ENCODE peak calls at places on chromosomes 7 and 10, in six cellular contexts. One of them, this sample, is unnamed.

GRCh38 chr10:131874991-131875451 is 25.8 kb upstream of the PPP2R2D start:
- DNase-seq in activated CD8-positive, alpha-beta memory T cell treated with anti-CD3 and anti-CD28 coated beads, Interleukin-2, amount 10 ng/mL, durations not matched to agents 7 days and 5 days: peak
- DNase-seq in stimulated activated CD4-positive, alpha-beta T cell treated with anti-CD3 and anti-CD28 coated beads, Interleukin-4, amount 100 ng/mL, for 4 hours: peak
- DNase-seq in glomerular endothelial cell: peak
- DNase-seq in AG04450: peak
- DNase-seq in activated T-cell treated with anti-CD3 and anti-CD28 coated beads, Interleukin-2, amount 50 U/mL, for 1 hour: peak
- DNase-seq in this sample: no peak

GRCh38 chr10:6388261-6388893 is 185.6 kb downstream of the PFKFB3 start:
- DNase-seq in activated CD8-positive, alpha-beta memory T cell treated with anti-CD3 and anti-CD28 coated beads, Interleukin-2, amount 10 ng/mL, durations not matched to agents 7 days and 5 days: peak
- DNase-seq in stimulated activated CD4-positive, alpha-beta T cell treated with anti-CD3 and anti-CD28 coated beads, Interleukin-4, amount 100 ng/mL, for 4 hours: no peak
- DNase-seq in glomerular endothelial cell: no peak
- DNase-seq in AG04450: no peak
- DNase-seq in activated T-cell treated with anti-CD3 and anti-CD28 coated beads, Interleukin-2, amount 50 U/mL, for 1 hour: no peak
- DNase-seq in this sample: no peak

GRCh38 chr7:1523838-1524237 is 6.7 kb upstream of the MAFK start:
- DNase-seq in activated CD8-positive, alpha-beta memory T cell treated with anti-CD3 and anti-CD28 coated beads, Interleukin-2, amount 10 ng/mL, durations not matched to agents 7 days and 5 days: no peak
- DNase-seq in stimulated activated CD4-positive, alpha-beta T cell treated with anti-CD3 and anti-CD28 coated beads, Interleukin-4, amount 100 ng/mL, for 4 hours: no peak
- DNase-seq in glomerular endothelial cell: no peak
- DNase-seq in AG04450: no peak
- DNase-seq in activated T-cell treated with anti-CD3 and anti-CD28 coated beads, Interleukin-2, amount 50 U/mL, for 1 hour: no peak
- DNase-seq in this sample: no peak

GRCh38 chr7:144026203-144026883 is 22.4 kb upstream of the OR2A5 start:
- DNase-seq in activated CD8-positive, alpha-beta memory T cell treated with anti-CD3 and anti-CD28 coated beads, Interleukin-2, amount 10 ng/mL, durations not matched to agents 7 days and 5 days: no peak
- DNase-seq in stimulated activated CD4-positive, alpha-beta T cell treated with anti-CD3 and anti-CD28 coated beads, Interleukin-4, amount 100 ng/mL, for 4 hours: no peak
- DNase-seq in glomerular endothelial cell: no peak
- DNase-seq in AG04450: no peak
- DNase-seq in activated T-cell treated with anti-CD3 and anti-CD28 coated beads, Interleukin-2, amount 50 U/mL, for 1 hour: no peak
- DNase-seq in this sample: no peak

GRCh38 chr7:70698219-70698832 is 433.6 kb upstream of the GALNT17 start:
- DNase-seq in activated CD8-positive, alpha-beta memory T cell treated with anti-CD3 and anti-CD28 coated beads, Interleukin-2, amount 10 ng/mL, durations not matched to agents 7 days and 5 days: no peak
- DNase-seq in stimulated activated CD4-positive, alpha-beta T cell treated with anti-CD3 and anti-CD28 coated beads, Interleukin-4, amount 100 ng/mL, for 4 hours: no peak
- DNase-seq in glomerular endothelial cell: peak
- DNase-seq in AG04450: no peak
- DNase-seq in activated T-cell treated with anti-CD3 and anti-CD28 coated beads, Interleukin-2, amount 50 U/mL, for 1 hour: no peak
- DNase-seq in this sample: no peak

GRCh38 chr10:50993817-50994251 is 80.5 kb upstream of the PRKG1 start:
- DNase-seq in activated CD8-positive, alpha-beta memory T cell treated with anti-CD3 and anti-CD28 coated beads, Interleukin-2, amount 10 ng/mL, durations not matched to agents 7 days and 5 days: no peak
- DNase-seq in stimulated activated CD4-positive, alpha-beta T cell treated with anti-CD3 and anti-CD28 coated beads, Interleukin-4, amount 100 ng/mL, for 4 hours: no peak
- DNase-seq in glomerular endothelial cell: no peak
- DNase-seq in AG04450: peak
- DNase-seq in activated T-cell treated with anti-CD3 and anti-CD28 coated beads, Interleukin-2, amount 50 U/mL, for 1 hour: no peak
- DNase-seq in this sample: no peak

GRCh38 chr7:42272793-42273665 is 36.0 kb upstream of the GLI3 start:
- DNase-seq in activated CD8-positive, alpha-beta memory T cell treated with anti-CD3 and anti-CD28 coated beads, Interleukin-2, amount 10 ng/mL, durations not matched to agents 7 days and 5 days: no peak
- DNase-seq in stimulated activated CD4-positive, alpha-beta T cell treated with anti-CD3 and anti-CD28 coated beads, Interleukin-4, amount 100 ng/mL, for 4 hours: no peak
- DNase-seq in glomerular endothelial cell: no peak
- DNase-seq in AG04450: no peak
- DNase-seq in activated T-cell treated with anti-CD3 and anti-CD28 coated beads, Interleukin-2, amount 50 U/mL, for 1 hour: no peak
- DNase-seq in this sample: no peak

GRCh38 chr10:103145860-103146466 is 47.1 kb downstream of the NT5C2 start:
- DNase-seq in activated CD8-positive, alpha-beta memory T cell treated with anti-CD3 and anti-CD28 coated beads, Interleukin-2, amount 10 ng/mL, durations not matched to agents 7 days and 5 days: no peak
- DNase-seq in stimulated activated CD4-positive, alpha-beta T cell treated with anti-CD3 and anti-CD28 coated beads, Interleukin-4, amount 100 ng/mL, for 4 hours: no peak
- DNase-seq in glomerular endothelial cell: peak
- DNase-seq in AG04450: peak
- DNase-seq in activated T-cell treated with anti-CD3 and anti-CD28 coated beads, Interleukin-2, amount 50 U/mL, for 1 hour: no peak
- DNase-seq in this sample: peak

GRCh38 chr7:100166966-100167911 is 1.2 kb downstream of the GAL3ST4 start:
- DNase-seq in activated CD8-positive, alpha-beta memory T cell treated with anti-CD3 and anti-CD28 coated beads, Interleukin-2, amount 10 ng/mL, durations not matched to agents 7 days and 5 days: no peak
- DNase-seq in stimulated activated CD4-positive, alpha-beta T cell treated with anti-CD3 and anti-CD28 coated beads, Interleukin-4, amount 100 ng/mL, for 4 hours: no peak
- DNase-seq in glomerular endothelial cell: no peak
- DNase-seq in AG04450: no peak
- DNase-seq in activated T-cell treated with anti-CD3 and anti-CD28 coated beads, Interleukin-2, amount 50 U/mL, for 1 hour: no peak
- DNase-seq in this sample: no peak

GRCh38 chr7:112646787-112647186 is 143.4 kb downstream of the TMEM168 start:
- DNase-seq in activated CD8-positive, alpha-beta memory T cell treated with anti-CD3 and anti-CD28 coated beads, Interleukin-2, amount 10 ng/mL, durations not matched to agents 7 days and 5 days: no peak
- DNase-seq in stimulated activated CD4-positive, alpha-beta T cell treated with anti-CD3 and anti-CD28 coated beads, Interleukin-4, amount 100 ng/mL, for 4 hours: no peak
- DNase-seq in glomerular endothelial cell: no peak
- DNase-seq in AG04450: no peak
- DNase-seq in activated T-cell treated with anti-CD3 and anti-CD28 coated beads, Interleukin-2, amount 50 U/mL, for 1 hour: no peak
- DNase-seq in this sample: no peak

GRCh38 chr7:81492240-81492639 is 277.6 kb downstream of the HGF start:
- DNase-seq in activated CD8-positive, alpha-beta memory T cell treated with anti-CD3 and anti-CD28 coated beads, Interleukin-2, amount 10 ng/mL, durations not matched to agents 7 days and 5 days: no peak
- DNase-seq in stimulated activated CD4-positive, alpha-beta T cell treated with anti-CD3 and anti-CD28 coated beads, Interleukin-4, amount 100 ng/mL, for 4 hours: no peak
- DNase-seq in glomerular endothelial cell: no peak
- DNase-seq in AG04450: no peak
- DNase-seq in activated T-cell treated with anti-CD3 and anti-CD28 coated beads, Interleukin-2, amount 50 U/mL, for 1 hour: no peak
- DNase-seq in this sample: no peak

GRCh38 chr10:104483582-104483981 is 129.9 kb downstream of the CFAP58 start:
- DNase-seq in activated CD8-positive, alpha-beta memory T cell treated with anti-CD3 and anti-CD28 coated beads, Interleukin-2, amount 10 ng/mL, durations not matched to agents 7 days and 5 days: no peak
- DNase-seq in stimulated activated CD4-positive, alpha-beta T cell treated with anti-CD3 and anti-CD28 coated beads, Interleukin-4, amount 100 ng/mL, for 4 hours: no peak
- DNase-seq in glomerular endothelial cell: no peak
- DNase-seq in AG04450: no peak
- DNase-seq in activated T-cell treated with anti-CD3 and anti-CD28 coated beads, Interleukin-2, amount 50 U/mL, for 1 hour: no peak
- DNase-seq in this sample: no peak

GRCh38 chr7:12670071-12670729 is 17.2 kb upstream of the ARL4A start:
- DNase-seq in activated CD8-positive, alpha-beta memory T cell treated with anti-CD3 and anti-CD28 coated beads, Interleukin-2, amount 10 ng/mL, durations not matched to agents 7 days and 5 days: no peak
- DNase-seq in stimulated activated CD4-positive, alpha-beta T cell treated with anti-CD3 and anti-CD28 coated beads, Interleukin-4, amount 100 ng/mL, for 4 hours: no peak
- DNase-seq in glomerular endothelial cell: no peak
- DNase-seq in AG04450: peak
- DNase-seq in activated T-cell treated with anti-CD3 and anti-CD28 coated beads, Interleukin-2, amount 50 U/mL, for 1 hour: no peak
- DNase-seq in this sample: no peak

GRCh38 chr7:158614695-158615094 is 27.1 kb upstream of the PTPRN2 start:
- DNase-seq in activated CD8-positive, alpha-beta memory T cell treated with anti-CD3 and anti-CD28 coated beads, Interleukin-2, amount 10 ng/mL, durations not matched to agents 7 days and 5 days: no peak
- DNase-seq in stimulated activated CD4-positive, alpha-beta T cell treated with anti-CD3 and anti-CD28 coated beads, Interleukin-4, amount 100 ng/mL, for 4 hours: no peak
- DNase-seq in glomerular endothelial cell: no peak
- DNase-seq in AG04450: peak
- DNase-seq in activated T-cell treated with anti-CD3 and anti-CD28 coated beads, Interleukin-2, amount 50 U/mL, for 1 hour: no peak
- DNase-seq in this sample: no peak

GRCh38 chr10:124152781-124153600 is 59.6 kb upstream of the CHST15 start:
- DNase-seq in activated CD8-positive, alpha-beta memory T cell treated with anti-CD3 and anti-CD28 coated beads, Interleukin-2, amount 10 ng/mL, durations not matched to agents 7 days and 5 days: peak
- DNase-seq in stimulated activated CD4-positive, alpha-beta T cell treated with anti-CD3 and anti-CD28 coated beads, Interleukin-4, amount 100 ng/mL, for 4 hours: no peak
- DNase-seq in glomerular endothelial cell: peak
- DNase-seq in AG04450: peak
- DNase-seq in activated T-cell treated with anti-CD3 and anti-CD28 coated beads, Interleukin-2, amount 50 U/mL, for 1 hour: peak
- DNase-seq in this sample: peak

GRCh38 chr7:1040790-1041189 is 3.6 kb upstream of the GPR146 start:
- DNase-seq in activated CD8-positive, alpha-beta memory T cell treated with anti-CD3 and anti-CD28 coated beads, Interleukin-2, amount 10 ng/mL, durations not matched to agents 7 days and 5 days: no peak
- DNase-seq in stimulated activated CD4-positive, alpha-beta T cell treated with anti-CD3 and anti-CD28 coated beads, Interleukin-4, amount 100 ng/mL, for 4 hours: no peak
- DNase-seq in glomerular endothelial cell: no peak
- DNase-seq in AG04450: peak
- DNase-seq in activated T-cell treated with anti-CD3 and anti-CD28 coated beads, Interleukin-2, amount 50 U/mL, for 1 hour: no peak
- DNase-seq in this sample: no peak

GRCh38 chr10:101091546-101092290 is 29.9 kb downstream of the KAZALD1 start:
- DNase-seq in activated CD8-positive, alpha-beta memory T cell treated with anti-CD3 and anti-CD28 coated beads, Interleukin-2, amount 10 ng/mL, durations not matched to agents 7 days and 5 days: no peak
- DNase-seq in stimulated activated CD4-positive, alpha-beta T cell treated with anti-CD3 and anti-CD28 coated beads, Interleukin-4, amount 100 ng/mL, for 4 hours: no peak
- DNase-seq in glomerular endothelial cell: no peak
- DNase-seq in AG04450: no peak
- DNase-seq in activated T-cell treated with anti-CD3 and anti-CD28 coated beads, Interleukin-2, amount 50 U/mL, for 1 hour: no peak
- DNase-seq in this sample: no peak

GRCh38 chr7:63008366-63008765 is 990.3 kb upstream of the ZNF722 start:
- DNase-seq in activated CD8-positive, alpha-beta memory T cell treated with anti-CD3 and anti-CD28 coated beads, Interleukin-2, amount 10 ng/mL, durations not matched to agents 7 days and 5 days: no peak
- DNase-seq in stimulated activated CD4-positive, alpha-beta T cell treated with anti-CD3 and anti-CD28 coated beads, Interleukin-4, amount 100 ng/mL, for 4 hours: no peak
- DNase-seq in glomerular endothelial cell: no peak
- DNase-seq in AG04450: no peak
- DNase-seq in activated T-cell treated with anti-CD3 and anti-CD28 coated beads, Interleukin-2, amount 50 U/mL, for 1 hour: no peak
- DNase-seq in this sample: no peak

This sample was measured in HS-27A.